ENCODE peak calls at places on chromosomes 6 and 20, in five cellular contexts. L, K, Z, D and I are unnamed samples.

GRCh38 chr6:10434235-10434634 is 19.4 kb upstream of the TFAP2A start:
- DNase-seq in Z (no peak), K (no peak), L (no peak), D (no peak), I (no peak)

GRCh38 chr6:140774080-140774505 is 1358.6 kb upstream of the GJE1 start:
- DNase-seq in K (no peak), Z (no peak), L (peak), D (no peak), I (peak)

GRCh38 chr6:80605165-80605989 is 498.9 kb downstream of the BCKDHB start:
- DNase-seq in D (peak), L (no peak), K (no peak), Z (peak), I (no peak)

GRCh38 chr6:104591573-104592334 is 268.0 kb downstream of the HACE1 start:
- DNase-seq in D (no peak), L (no peak), Z (no peak), K (no peak), I (no peak)

GRCh38 chr6:107698146-107698545 is 126.0 kb downstream of the SCML4 start:
- DNase-seq in D (no peak), Z (no peak), L (peak), K (no peak), I (no peak)

GRCh38 chr6:156645106-156645505 is 132.1 kb upstream of the ARID1B start:
- DNase-seq in D (no peak), K (no peak), L (no peak), Z (no peak), I (no peak)

GRCh38 chr6:17200395-17200794 is 80.8 kb upstream of the RBM24 start:
- DNase-seq in K (no peak), L (no peak), D (no peak), Z (no peak), I (no peak)

GRCh38 chr6:33985333-33985751 is 160.5 kb downstream of the GRM4 start:
- DNase-seq in D (no peak), Z (no peak), L (no peak), K (no peak), I (no peak)

GRCh38 chr20:10527781-10528180 is 92.7 kb downstream of the SLX4IP start:
- DNase-seq in K (no peak), L (no peak), D (peak), Z (no peak), I (no peak)

GRCh38 chr20:48538058-48538825 is 289.6 kb downstream of the PREX1 start:
- DNase-seq in Z (no peak), D (no peak), K (no peak), L (peak), I (no peak)

GRCh38 chr6:4402477-4402976 is 267.2 kb upstream of the ECI2 start:
- DNase-seq in L (peak), K (no peak), Z (no peak), D (no peak), I (no peak)

GRCh38 chr6:74447013-74447412 is 751.0 kb downstream of the CD109 start:
- DNase-seq in L (peak), Z (no peak), D (no peak), K (no peak), I (no peak)

GRCh38 chr6:167113935-167114910 is 8.7 kb upstream of the CCR6 start:
- DNase-seq in K (no peak), L (no peak), D (no peak), Z (no peak), I (peak)

GRCh38 chr20:47665221-47665991 is 119.9 kb downstream of the SULF2 start:
- DNase-seq in D (no peak), K (no peak), Z (no peak), L (no peak), I (no peak)

GRCh38 chr20:23094213-23094896 is 8.2 kb upstream of the CD93 start:
- DNase-seq in L (no peak), K (no peak), Z (no peak), D (no peak), I (peak)

GRCh38 chr20:24805456-24806233 is 143.4 kb upstream of the CST7 start:
- DNase-seq in L (no peak), Z (no peak), K (no peak), D (no peak), I (no peak)

GRCh38 chr6:141744971-141745370 is 387.8 kb upstream of the GJE1 start:
- DNase-seq in L (no peak), K (no peak), Z (no peak), D (no peak), I (no peak)

GRCh38 chr6:3919130-3919628 is 70.0 kb downstream of the FAM50B start:
- DNase-seq in Z (no peak), K (no peak), D (no peak), L (no peak), I (no peak)